ENCODE peak calls at places on chromosomes 3 and 15, in eight cellular contexts. K is mesendoderm; W is neural crest cell; N is NCI-H1105; B is T-helper 9 cell; M is stimulated activated CD4-positive, alpha-beta T cell treated with anti-CD3 and anti-CD28 coated beads, Interleukin-15, amount 100 ng/mL, for 1 hour; S is substantia nigra; G is kidney glomerular epithelial cell. O is an unnamed sample.
A peak's percentile ranks its signal among the peaks of the same experiment; 100 is the strongest.

GRCh38 chr3:154301556-154301955 is 22.7 kb downstream of the DHX36 start:
- DNase-seq in N (no peak), G (no peak), S (no peak), K (peak; percentile 27), M (no peak), B (no peak), W (no peak), O (no peak)

GRCh38 chr3:71345429-71346027 is 238.0 kb downstream of the FOXP1 start:
- DNase-seq in S (no peak), N (no peak), K (no peak), G (no peak), W (no peak), M (no peak), B (no peak), O (no peak)

GRCh38 chr3:53688989-53689388 is 157.2 kb downstream of the CHDH start:
- DNase-seq in S (no peak), G (no peak), W (no peak), K (no peak), B (no peak), M (no peak), N (no peak), O (no peak)

GRCh38 chr3:127002195-127003174 is 19.6 kb downstream of the PLXNA1 start:
- DNase-seq in G (peak; percentile 83), N (no peak), S (peak; percentile 20), K (peak; percentile 96), W (peak; percentile 56), M (no peak), B (no peak), O (peak; percentile 71)

GRCh38 chr15:39919740-39920509 is at the start of gene GPR176:
- DNase-seq in B (peak; percentile 9), G (peak; percentile 39), W (peak; percentile 28), S (peak; percentile 27), M (no peak), K (peak; percentile 77), N (no peak), O (no peak)

GRCh38 chr3:98650966-98651765 is 57.8 kb upstream of the CPOX start:
- DNase-seq in B (no peak), M (no peak), W (no peak), G (no peak), K (no peak), N (no peak), S (no peak), O (no peak)

GRCh38 chr3:134087046-134087974 is 57.6 kb upstream of the SLCO2A1 start:
- DNase-seq in B (no peak), K (no peak), N (no peak), W (no peak), S (no peak), M (no peak), G (no peak), O (no peak)

GRCh38 chr3:115580566-115580965 is 42.7 kb upstream of the GAP43 start:
- DNase-seq in S (no peak), B (no peak), G (no peak), M (no peak), W (no peak), K (no peak), N (no peak), O (no peak)

GRCh38 chr3:54873059-54873695 is 54.7 kb downstream of the LRTM1 start:
- DNase-seq in B (no peak), K (no peak), W (no peak), N (no peak), G (no peak), M (no peak), S (no peak), O (no peak)

GRCh38 chr3:60046212-60046611 is 996.4 kb upstream of the CFAP20DC start:
- DNase-seq in N (peak; percentile 43), W (no peak), K (no peak), M (no peak), G (no peak), B (no peak), S (no peak), O (no peak)

GRCh38 chr3:133277813-133278212 is 122.0 kb upstream of the BFSP2 start:
- DNase-seq in S (no peak), M (no peak), W (no peak), G (no peak), N (no peak), B (no peak), K (no peak), O (no peak)

GRCh38 chr3:156010829-156011228 is 109.5 kb upstream of the KCNAB1 start:
- DNase-seq in W (no peak), G (no peak), B (no peak), M (no peak), K (peak; percentile 45), S (no peak), N (peak; percentile 25), O (no peak)

GRCh38 chr3:65729553-65729952 is 309.2 kb downstream of the MAGI1 start:
- DNase-seq in N (no peak), S (no peak), G (no peak), W (no peak), K (no peak), B (no peak), M (no peak), O (no peak)

GRCh38 chr3:40096561-40097506 is 212.7 kb upstream of the EIF1B start:
- DNase-seq in N (no peak), K (no peak), S (no peak), B (no peak), G (peak; percentile 51), W (no peak), M (no peak), O (peak; percentile 84)

GRCh38 chr3:65889707-65890099 is 149.0 kb downstream of the MAGI1 start:
- DNase-seq in B (no peak), W (no peak), N (no peak), G (no peak), M (no peak), S (no peak), K (no peak), O (no peak)

GRCh38 chr3:188037116-188037718 is 116.7 kb upstream of the LPP start:
- DNase-seq in B (no peak), G (peak; percentile 38), K (peak; percentile 91), W (no peak), M (no peak), S (no peak), N (no peak), O (peak; percentile 51)

GRCh38 chr3:51916418-51916817 is 13.3 kb upstream of the IQCF1 start:
- DNase-seq in B (no peak), M (no peak), K (no peak), G (no peak), S (no peak), N (no peak), W (no peak), O (no peak)

GRCh38 chr15:73841756-73842590 is 31.4 kb upstream of the TBC1D21 start:
- DNase-seq in M (no peak), K (no peak), G (no peak), W (no peak), S (no peak), N (no peak), B (no peak), O (no peak)

GRCh38 chr15:82712036-82712435 is 2.4 kb upstream of the AP3B2 start:
- DNase-seq in N (no peak), B (no peak), K (no peak), S (no peak), G (no peak), M (no peak), W (no peak), O (no peak)